ENCODE peak calls at places on chromosomes 12 and 14, in nine cellular contexts. C, K, H, G, Q, Z, A, Y and R are unnamed samples.

GRCh38 chr12:4214912-4215861 is 58.4 kb upstream of the CCND2 start:
- DNase-seq in G (peak), Z (peak), A (no peak), Q (peak), K (no peak), C (peak), Y (no peak), H (no peak), R (no peak)

GRCh38 chr12:51242150-51242549 is 3.5 kb downstream of the DAZAP2 start:
- DNase-seq in H (no peak), C (no peak), Q (no peak), A (no peak), Y (no peak), G (no peak), Z (no peak), K (no peak), R (no peak)

GRCh38 chr12:1907652-1908611 is 10.5 kb downstream of the CACNA2D4 start:
- DNase-seq in K (peak), G (peak), H (peak), Q (no peak), C (peak), Z (peak), A (no peak), Y (peak), R (no peak)

GRCh38 chr12:14884458-14884878 is 1.2 kb downstream of the MGP start:
- DNase-seq in Q (peak), K (peak), Z (peak), A (peak), G (peak), C (peak), Y (peak), H (peak), R (peak)

GRCh38 chr12:131674373-131674772 is 36.5 kb upstream of the SFSWAP start:
- DNase-seq in Y (no peak), C (no peak), Z (no peak), G (no peak), Q (no peak), K (no peak), A (no peak), H (no peak), R (no peak)

GRCh38 chr14:59600211-59600945 is 23.8 kb upstream of the CCDC175 start:
- DNase-seq in A (no peak), K (no peak), Q (no peak), H (no peak), Z (no peak), G (no peak), Y (no peak), C (no peak), R (no peak)

GRCh38 chr14:59055439-59056045 is 132.9 kb upstream of the DAAM1 start:
- DNase-seq in H (peak), K (peak), Q (no peak), Z (no peak), A (peak), C (peak), G (peak), Y (peak), R (peak)

GRCh38 chr14:103158688-103159087 is 35.4 kb downstream of the TNFAIP2 start:
- DNase-seq in K (no peak), Y (no peak), G (no peak), H (peak), A (no peak), Q (no peak), Z (no peak), C (no peak), R (no peak)

GRCh38 chr12:130800312-130800711 is 38.7 kb downstream of the STX2 start:
- DNase-seq in C (no peak), Z (no peak), K (no peak), G (no peak), Q (no peak), H (no peak), A (no peak), Y (no peak), R (no peak)

GRCh38 chr14:28061006-28061405 is 705.6 kb upstream of the FOXG1 start:
- DNase-seq in K (no peak), A (no peak), G (no peak), Q (no peak), C (no peak), Y (no peak), H (no peak), Z (no peak), R (no peak)

DNA sequence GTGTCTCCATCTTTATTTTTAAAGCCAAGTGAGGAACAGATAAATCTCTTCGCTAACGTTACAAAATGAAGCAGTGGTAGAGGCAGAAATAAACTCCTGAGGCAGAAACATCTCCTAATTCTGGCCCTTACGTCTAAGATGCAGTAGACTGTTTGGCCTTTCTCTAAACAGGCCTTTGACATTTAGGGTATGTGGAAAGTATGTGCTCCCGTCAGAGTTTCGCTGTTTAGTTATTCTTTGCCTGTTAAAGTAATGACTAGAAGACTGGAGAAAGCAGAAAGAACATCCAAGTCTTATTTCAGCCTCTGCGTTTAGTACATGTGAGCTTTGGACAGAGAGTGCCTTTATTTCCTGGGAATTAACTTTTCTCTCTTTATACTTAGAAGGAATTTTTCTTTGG is 216.6 kb downstream of the RAD51B start:
- DNase-seq in A (no peak), C (no peak), H (no peak), Z (no peak), K (no peak), G (no peak), Q (no peak), Y (no peak), R (no peak)
- H3K27ac ChIP-seq in A (no peak), C (no peak), H (no peak), Z (no peak), K (no peak), G (peak), Q (no peak), Y (no peak), R (no peak)

GRCh38 chr12:124433906-124434305 is 133.5 kb downstream of the NCOR2 start:
- DNase-seq in A (no peak), C (no peak), Z (no peak), Q (no peak), K (no peak), H (no peak), G (no peak), Y (no peak), R (no peak)

GRCh38 chr12:124433147-124433874 is 134.1 kb downstream of the NCOR2 start:
- DNase-seq in Y (no peak), C (peak), A (no peak), G (no peak), Q (no peak), H (no peak), Z (no peak), K (no peak), R (no peak)

GRCh38 chr12:124434364-124434763 is 133.0 kb downstream of the NCOR2 start:
- DNase-seq in Q (no peak), C (no peak), G (no peak), H (no peak), A (no peak), Y (no peak), K (no peak), Z (no peak), R (no peak)

GRCh38 chr12:124430491-124430890 is 135.6 kb downstream of the RFLNA start:
- DNase-seq in K (no peak), Z (no peak), C (no peak), Y (no peak), Q (no peak), G (no peak), H (no peak), A (no peak), R (no peak)

DNA sequence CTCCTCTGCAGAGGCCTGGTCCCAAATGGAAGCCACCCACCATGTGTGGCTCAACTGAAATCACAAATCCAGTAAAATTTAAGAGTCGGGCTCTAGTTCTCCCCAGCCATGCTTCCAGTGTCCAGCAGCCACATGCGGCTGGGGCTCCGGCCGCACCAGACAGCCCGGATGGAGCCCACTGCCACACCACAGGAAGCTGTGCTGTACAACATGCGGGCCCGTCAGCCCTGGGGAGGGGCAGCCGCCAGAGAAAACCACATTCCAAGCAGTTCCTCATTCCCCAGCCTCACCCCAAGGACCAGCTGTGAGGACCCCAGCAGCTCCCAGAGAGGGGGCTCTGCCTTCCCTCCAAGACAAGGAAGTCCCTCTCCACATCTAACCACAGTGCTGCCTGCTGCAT is 135.0 kb downstream of the NCOR2 start:
- DNase-seq in C (no peak), A (no peak), Y (no peak), Q (no peak), Z (no peak), K (no peak), G (no peak), H (no peak), R (no peak)
- H3K27ac ChIP-seq in C (peak), A (no peak), Y (no peak), Q (no peak), Z (no peak), K (no peak), G (peak), H (no peak), R (no peak)

GRCh38 chr12:74610711-74611110 is 73.1 kb downstream of the ATXN7L3B start:
- DNase-seq in Z (no peak), Y (no peak), C (no peak), K (no peak), H (no peak), A (no peak), Q (no peak), G (no peak), R (no peak)
- H3K27ac ChIP-seq in Z (no peak), Y (no peak), C (no peak), K (no peak), H (no peak), A (no peak), Q (no peak), G (no peak), R (no peak)

DNA sequence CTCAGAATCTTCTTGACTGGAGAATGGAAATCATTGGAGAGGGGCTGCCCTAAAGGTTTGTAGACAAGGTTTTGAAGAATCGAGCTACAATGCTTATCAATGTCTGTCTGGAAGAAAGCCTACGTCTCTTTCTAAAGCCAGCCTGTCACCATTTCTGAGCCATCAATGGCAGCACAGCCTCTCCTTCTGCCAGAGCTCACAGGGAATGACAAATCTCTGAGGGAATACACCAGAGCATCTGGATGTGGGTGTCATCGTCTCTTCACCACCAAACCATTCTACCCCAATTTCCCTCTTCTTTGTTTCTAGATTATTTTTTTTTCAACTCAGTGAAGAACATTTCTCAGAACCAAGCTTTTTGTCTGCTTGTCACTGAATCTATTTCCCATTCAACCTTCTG is 349.7 kb downstream of the EMP1 start:
- DNase-seq in H (no peak), G (no peak), Y (no peak), K (no peak), A (no peak), Q (no peak), Z (no peak), C (no peak), R (no peak)
- H3K27ac ChIP-seq in H (no peak), G (no peak), Y (no peak), K (no peak), A (no peak), Q (no peak), Z (no peak), C (no peak), R (no peak)

GRCh38 chr12:96416033-96416790 is 16.0 kb upstream of the CDK17 start:
- DNase-seq in K (peak), Z (no peak), H (peak), A (peak), G (no peak), Q (no peak), C (no peak), Y (peak), R (peak)
- H3K27ac ChIP-seq in K (peak), Z (peak), H (peak), A (peak), G (no peak), Q (no peak), C (peak), Y (no peak), R (peak)

GRCh38 chr14:101474563-101475467 is 86.5 kb upstream of the DIO3 start:
- DNase-seq in C (no peak), A (no peak), Y (no peak), H (no peak), G (no peak), K (no peak), Q (no peak), Z (peak), R (no peak)
- H3K27ac ChIP-seq in C (peak), A (no peak), Y (no peak), H (peak), G (peak), K (no peak), Q (no peak), Z (peak), R (no peak)

DNA sequence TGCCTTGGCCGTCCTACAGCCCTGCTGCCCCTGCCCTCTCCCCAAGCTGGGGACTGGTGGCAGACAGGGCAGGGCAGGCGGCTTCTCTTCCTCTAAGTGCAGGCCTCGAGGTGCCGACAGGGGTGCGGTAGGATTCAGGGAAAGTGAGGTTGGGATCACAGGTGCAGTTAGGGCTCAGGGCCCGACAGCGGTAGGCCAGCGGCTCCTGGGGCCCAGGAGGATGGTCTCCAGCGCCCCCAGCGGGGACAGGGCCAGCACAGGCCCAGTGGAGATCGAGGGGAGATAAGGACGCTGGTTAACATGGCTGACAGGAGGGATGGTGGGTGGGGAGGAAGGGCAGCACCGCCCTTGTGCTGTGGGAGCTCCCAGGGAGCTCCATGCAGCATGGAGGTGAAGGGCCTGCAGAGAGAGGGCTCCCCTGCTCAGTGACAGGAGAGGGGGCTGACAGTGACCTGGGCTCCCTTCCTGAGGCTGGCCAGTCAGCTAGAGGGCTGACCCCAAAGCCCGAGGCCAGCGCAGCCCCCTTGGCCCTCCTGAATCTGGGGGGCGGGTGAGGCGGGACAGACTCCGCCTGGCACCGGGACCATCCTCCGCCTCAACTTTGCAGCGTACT is 860 bp upstream of the CRIP1 start:
- DNase-seq in H (peak), K (no peak), Y (peak), Z (no peak), C (no peak), A (no peak), Q (no peak), G (no peak), R (no peak)
- H3K27ac ChIP-seq in H (no peak), K (no peak), Y (no peak), Z (peak), C (peak), A (no peak), Q (no peak), G (peak), R (no peak)

DNA sequence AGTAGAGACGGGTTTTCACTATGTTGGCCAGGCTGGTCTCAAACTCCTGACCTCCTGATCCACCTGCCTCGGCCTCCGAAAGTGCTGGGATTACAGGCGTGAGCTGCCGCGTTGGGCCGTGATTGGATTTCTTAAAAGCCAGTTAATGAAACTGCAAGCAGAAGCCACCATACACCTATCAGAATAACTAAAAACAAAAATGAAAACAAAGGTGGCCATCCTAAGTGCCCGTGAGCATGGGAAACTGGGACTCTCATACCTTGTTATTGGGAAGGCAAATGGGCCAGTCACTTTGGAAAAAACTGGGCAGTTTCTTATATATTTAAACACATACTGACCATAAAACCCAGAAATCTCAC is 7.7 kb upstream of the TCTN1 start:
- DNase-seq in Z (no peak), K (no peak), A (no peak), C (no peak), H (no peak), G (no peak), Y (no peak), Q (no peak), R (no peak)
- H3K27ac ChIP-seq in Z (no peak), K (no peak), A (no peak), C (no peak), H (no peak), G (peak), Y (no peak), Q (peak), R (no peak)

GRCh38 chr12:34392741-34393085 is 370.4 kb downstream of the ALG10 start:
- DNase-seq in K (no peak), Z (peak), G (no peak), Y (no peak), H (no peak), Q (no peak), A (no peak), C (no peak), R (no peak)

GRCh38 chr12:34393821-34394150 is 371.5 kb downstream of the ALG10 start:
- DNase-seq in G (peak), Q (no peak), Z (no peak), K (no peak), A (no peak), C (no peak), H (no peak), Y (no peak), R (no peak)

GRCh38 chr12:34394211-34395055 is 372.1 kb downstream of the ALG10 start:
- DNase-seq in H (no peak), G (peak), K (no peak), Q (no peak), Y (no peak), Z (peak), A (no peak), C (peak), R (no peak)

GRCh38 chr12:34391771-34392581 is 369.7 kb downstream of the ALG10 start:
- DNase-seq in Z (peak), K (no peak), Y (no peak), Q (no peak), A (no peak), G (no peak), H (no peak), C (no peak), R (no peak)

DNA sequence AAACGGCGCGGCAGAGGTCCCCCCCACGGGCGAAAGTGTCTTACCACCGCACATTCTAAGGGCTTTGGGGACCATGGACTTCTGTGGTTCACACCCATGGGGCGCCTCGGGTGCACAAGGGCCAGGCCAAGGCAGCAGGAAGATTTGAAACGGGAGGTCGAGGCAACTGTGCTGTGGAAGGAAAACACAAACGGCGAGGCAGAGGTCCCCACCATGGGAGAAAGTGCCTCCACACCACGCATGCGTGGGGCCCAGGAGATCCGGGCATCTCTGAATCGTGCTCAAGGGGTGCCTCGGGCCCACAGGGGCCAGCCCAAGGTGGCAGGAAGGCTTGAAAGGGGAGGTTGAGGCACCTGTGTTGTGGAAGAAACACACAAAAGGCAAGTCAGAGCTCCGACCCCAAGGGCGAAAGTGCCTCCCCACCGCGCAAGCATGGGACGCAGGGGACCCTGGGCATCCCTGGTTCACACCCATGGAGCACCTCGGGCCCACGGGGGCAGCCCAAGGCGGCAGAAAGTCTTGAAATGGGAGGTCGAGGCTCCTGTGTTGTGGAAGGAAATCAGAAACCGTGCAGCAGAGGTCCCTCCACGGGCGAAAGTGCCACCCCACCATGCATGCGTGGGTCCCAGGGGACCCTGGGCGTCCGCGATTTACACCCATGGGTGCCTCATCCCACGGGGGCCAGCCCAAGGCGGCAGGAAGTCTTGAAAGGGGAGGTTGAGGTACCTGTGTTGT is 371.0 kb downstream of the ALG10 start:
- DNase-seq in H (no peak), Z (peak), K (no peak), Q (no peak), C (no peak), A (no peak), Y (no peak), G (no peak), R (no peak)
- H3K27ac ChIP-seq in H (no peak), Z (no peak), K (no peak), Q (no peak), C (no peak), A (no peak), Y (no peak), G (no peak), R (no peak)

DNA sequence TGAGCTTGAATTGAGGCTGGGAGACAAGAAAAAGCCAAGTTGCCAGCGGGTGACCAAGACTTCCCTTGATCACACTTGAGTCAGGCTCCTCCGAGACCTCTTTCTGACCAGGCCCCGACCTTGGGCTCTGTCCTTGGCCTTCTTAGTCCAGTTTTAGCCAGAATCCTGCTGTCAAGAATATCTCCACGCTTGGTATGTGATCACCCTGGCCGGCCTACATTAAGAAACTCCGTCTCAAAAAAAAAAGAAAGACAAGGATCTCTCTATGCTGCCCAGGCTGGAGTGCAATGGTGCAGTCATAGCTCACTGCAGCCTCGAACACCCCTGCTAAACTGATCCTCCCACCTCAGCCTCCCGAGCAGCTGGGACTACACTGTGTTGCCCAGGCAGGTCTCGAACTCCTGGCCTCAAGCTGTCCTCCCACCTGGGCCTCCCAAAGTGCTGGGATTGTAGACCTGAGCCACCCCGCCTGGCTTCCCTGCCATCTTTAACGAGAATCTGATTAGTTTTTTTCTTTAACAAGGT is 1.0 kb upstream of the ITPK1 start:
- DNase-seq in Y (no peak), Z (no peak), A (peak), G (no peak), C (no peak), K (no peak), Q (no peak), H (no peak), R (no peak)
- H3K27ac ChIP-seq in Y (peak), Z (peak), A (peak), G (peak), C (peak), K (no peak), Q (peak), H (no peak), R (peak)